ENCODE peak calls at places on chromosomes 3 and 15, in five cellular contexts. One of them, this sample, is unnamed.

GRCh38 chr15:62209821-62210220 is 44.7 kb upstream of the C2CD4B start:
- DNase-seq in B cell: no peak
- DNase-seq in psoas muscle: no peak
- DNase-seq in CD8-positive, alpha-beta T cell: no peak
- DNase-seq in GM20000: no peak
- DNase-seq in this sample: no peak

GRCh38 chr15:59751552-59752413 is 62.7 kb upstream of the BNIP2 start:
- DNase-seq in B cell: peak; percentile 7
- DNase-seq in psoas muscle: no peak
- DNase-seq in CD8-positive, alpha-beta T cell: no peak
- DNase-seq in GM20000: no peak
- DNase-seq in this sample: no peak

GRCh38 chr15:39499701-39500100 is 81.2 kb upstream of the THBS1 start:
- DNase-seq in B cell: no peak
- DNase-seq in psoas muscle: no peak
- DNase-seq in CD8-positive, alpha-beta T cell: no peak
- DNase-seq in GM20000: no peak
- DNase-seq in this sample: no peak

GRCh38 chr15:70250208-70251201 is 152.8 kb upstream of the TLE3 start:
- DNase-seq in B cell: no peak
- DNase-seq in psoas muscle: no peak
- DNase-seq in CD8-positive, alpha-beta T cell: no peak
- DNase-seq in GM20000: no peak
- DNase-seq in this sample: no peak

GRCh38 chr15:78565951-78566774 is 843 bp downstream of the CHRNA5 start:
- DNase-seq in B cell: peak; percentile 26
- DNase-seq in psoas muscle: no peak
- DNase-seq in CD8-positive, alpha-beta T cell: no peak
- DNase-seq in GM20000: peak; percentile 51
- DNase-seq in this sample: no peak

GRCh38 chr3:194304186-194304917 is 46.8 kb downstream of the CPN2 start:
- DNase-seq in B cell: no peak
- DNase-seq in psoas muscle: no peak
- DNase-seq in CD8-positive, alpha-beta T cell: no peak
- DNase-seq in GM20000: no peak
- DNase-seq in this sample: no peak

GRCh38 chr3:45367451-45367850 is 20.9 kb upstream of the LARS2 start:
- DNase-seq in B cell: no peak
- DNase-seq in psoas muscle: no peak
- DNase-seq in CD8-positive, alpha-beta T cell: no peak
- DNase-seq in GM20000: no peak
- DNase-seq in this sample: no peak

GRCh38 chr15:95284933-95285401 is 1045.5 kb upstream of the NR2F2 start:
- DNase-seq in B cell: no peak
- DNase-seq in psoas muscle: no peak
- DNase-seq in CD8-positive, alpha-beta T cell: no peak
- DNase-seq in GM20000: no peak
- DNase-seq in this sample: no peak

GRCh38 chr15:92880796-92881569 is 19.1 kb upstream of the CHD2 start:
- DNase-seq in B cell: no peak
- DNase-seq in psoas muscle: no peak
- DNase-seq in CD8-positive, alpha-beta T cell: no peak
- DNase-seq in GM20000: no peak
- DNase-seq in this sample: no peak

GRCh38 chr15:51828621-51829359 is 663 bp upstream of the TMOD3 start:
- DNase-seq in B cell: no peak
- DNase-seq in psoas muscle: no peak
- DNase-seq in CD8-positive, alpha-beta T cell: no peak
- DNase-seq in GM20000: no peak
- DNase-seq in this sample: no peak

GRCh38 chr15:90336705-90337141 is 15.4 kb upstream of the ZNF774 start:
- DNase-seq in B cell: peak; percentile 20
- DNase-seq in psoas muscle: no peak
- DNase-seq in CD8-positive, alpha-beta T cell: no peak
- DNase-seq in GM20000: peak; percentile 42
- DNase-seq in this sample: no peak

GRCh38 chr3:179474480-179474879 is 23.2 kb upstream of the GNB4 start:
- DNase-seq in B cell: no peak
- DNase-seq in psoas muscle: no peak
- DNase-seq in CD8-positive, alpha-beta T cell: no peak
- DNase-seq in GM20000: no peak
- DNase-seq in this sample: no peak

GRCh38 chr3:141250828-141251227 is 19.2 kb downstream of the PXYLP1 start:
- DNase-seq in B cell: no peak
- DNase-seq in psoas muscle: no peak
- DNase-seq in CD8-positive, alpha-beta T cell: no peak
- DNase-seq in GM20000: no peak
- DNase-seq in this sample: no peak

GRCh38 chr3:122298239-122298638 is 26.8 kb upstream of the CSTA start:
- DNase-seq in B cell: peak; percentile 9
- DNase-seq in psoas muscle: no peak
- DNase-seq in CD8-positive, alpha-beta T cell: no peak
- DNase-seq in GM20000: peak; percentile 44
- DNase-seq in this sample: peak; percentile 86

DNA sequence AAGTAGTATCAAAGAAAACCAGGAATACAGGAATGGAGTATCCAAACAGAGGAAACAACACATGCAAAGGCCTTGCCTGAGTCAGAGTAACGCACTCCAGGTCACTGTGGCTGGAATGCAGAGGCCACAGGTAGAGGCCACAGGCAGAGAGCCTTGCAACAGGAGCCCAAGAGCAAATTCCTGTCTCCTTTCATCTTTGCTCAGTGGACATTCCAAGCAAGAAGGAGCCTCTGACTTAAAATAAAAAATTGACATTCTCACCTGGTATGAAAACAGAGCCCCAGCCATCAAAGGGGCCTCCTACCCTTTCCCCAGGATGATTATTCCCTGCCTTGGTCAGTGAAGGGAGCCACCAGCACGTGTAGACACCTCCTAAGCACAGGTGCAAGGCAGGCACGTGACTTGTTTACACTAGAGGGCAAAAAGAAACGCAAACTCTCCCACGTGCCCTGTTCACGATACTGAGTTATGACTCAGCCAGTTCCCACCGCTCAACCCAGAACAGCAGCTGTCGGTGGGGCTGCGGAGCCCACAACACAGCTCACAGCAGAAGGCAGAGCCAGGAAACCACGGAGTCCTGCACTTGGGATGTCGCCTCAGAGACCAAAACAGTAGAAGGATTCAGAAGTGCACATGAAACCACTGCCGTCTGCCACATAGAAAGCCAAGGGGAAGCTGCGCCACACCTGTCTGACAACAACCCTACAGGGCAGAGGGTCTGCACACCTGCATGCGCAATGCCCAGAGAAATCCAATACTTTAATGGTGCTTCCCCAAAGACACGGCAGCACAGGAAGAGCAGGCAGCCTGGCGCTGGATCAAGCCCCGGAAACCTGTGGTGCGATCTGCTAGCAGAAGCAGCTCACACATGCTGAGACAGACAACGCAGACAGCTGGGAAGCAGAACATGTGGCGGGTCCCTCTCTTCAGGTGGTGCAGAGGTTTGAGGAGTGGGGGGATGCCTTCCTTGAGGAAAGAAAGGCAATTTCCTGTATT is 52.1 kb downstream of the ITGB5 start:
- DNase-seq in B cell: peak; percentile 17
- DNase-seq in psoas muscle: peak; percentile 51
- DNase-seq in CD8-positive, alpha-beta T cell: peak; percentile 45
- DNase-seq in GM20000: peak; percentile 64
- DNase-seq in this sample: peak; percentile 90
- TF ChIP-seq CTCF in B cell: no peak
- TF ChIP-seq CTCF in psoas muscle: no peak
- TF ChIP-seq CTCF in CD8-positive, alpha-beta T cell: no peak
- TF ChIP-seq CTCF in GM20000: no peak
- TF ChIP-seq CTCF in this sample: peak; percentile 52

DNA sequence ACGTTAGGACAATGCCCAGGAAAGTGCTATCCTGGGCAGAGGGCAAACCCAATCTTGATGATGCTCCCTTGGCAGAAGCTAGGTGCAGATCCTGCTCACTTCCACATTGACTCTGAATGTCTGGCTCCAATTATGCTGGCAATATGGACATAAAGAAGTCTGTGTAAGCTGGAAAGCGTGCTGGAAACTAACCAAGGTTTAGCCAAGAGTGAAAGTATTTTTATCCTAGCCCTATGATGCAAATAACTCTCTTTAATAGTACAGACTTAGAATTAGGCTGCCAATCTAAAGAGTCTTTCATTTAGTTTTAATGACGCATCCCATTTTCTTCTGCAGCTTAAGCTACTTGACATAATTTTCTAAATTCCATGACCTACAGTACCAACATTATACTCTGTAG is 571.8 kb downstream of the TUSC7 start:
- DNase-seq in B cell: no peak
- DNase-seq in psoas muscle: no peak
- DNase-seq in CD8-positive, alpha-beta T cell: no peak
- DNase-seq in GM20000: no peak
- DNase-seq in this sample: no peak
- TF ChIP-seq CTCF in B cell: no peak
- TF ChIP-seq CTCF in psoas muscle: no peak
- TF ChIP-seq CTCF in CD8-positive, alpha-beta T cell: no peak
- TF ChIP-seq CTCF in GM20000: no peak
- TF ChIP-seq CTCF in this sample: no peak

DNA sequence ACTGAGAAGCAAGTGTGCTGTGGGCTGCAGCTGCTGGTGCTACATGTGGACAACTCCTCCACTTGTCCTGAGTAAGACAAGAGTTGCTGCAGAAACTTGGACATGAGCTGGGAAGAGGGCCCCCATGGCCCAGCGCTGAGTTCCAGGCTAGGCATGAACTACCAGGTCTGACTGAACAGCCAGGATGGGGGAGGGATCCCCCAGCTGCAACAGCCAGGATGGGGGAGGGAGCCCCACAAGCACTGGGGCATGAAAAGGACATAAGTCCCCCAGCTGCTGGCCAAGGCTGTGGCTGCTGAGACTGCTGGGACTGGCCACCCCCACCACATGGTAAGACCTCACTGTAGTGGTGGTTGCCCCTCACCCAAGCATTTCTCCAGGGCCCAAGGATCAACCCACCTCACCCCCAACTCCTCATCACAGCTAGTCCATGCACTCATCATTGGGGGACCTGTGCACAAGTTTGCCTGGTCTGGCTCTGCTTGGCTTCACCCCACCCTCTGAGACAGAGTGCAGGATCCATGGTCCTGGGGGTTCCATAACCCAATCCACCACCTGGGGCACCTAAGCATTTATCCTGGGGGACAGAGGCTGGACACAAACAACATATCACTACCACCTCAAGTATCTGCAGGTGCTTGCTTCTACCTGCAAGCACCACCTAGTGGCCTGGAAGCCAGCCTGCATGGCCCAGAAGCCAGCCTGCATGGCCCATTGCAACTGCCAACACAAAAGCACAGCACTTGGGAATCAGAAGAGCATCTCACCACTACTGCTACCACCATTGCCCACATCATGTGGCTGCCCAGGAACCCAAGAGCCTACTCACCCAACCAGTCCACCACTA is 84.5 kb upstream of the STT3B start:
- DNase-seq in B cell: peak; percentile 29
- DNase-seq in psoas muscle: no peak
- DNase-seq in CD8-positive, alpha-beta T cell: no peak
- DNase-seq in GM20000: no peak
- DNase-seq in this sample: no peak
- TF ChIP-seq CTCF in B cell: peak; percentile 16
- TF ChIP-seq CTCF in psoas muscle: no peak
- TF ChIP-seq CTCF in CD8-positive, alpha-beta T cell: no peak
- TF ChIP-seq CTCF in GM20000: peak; percentile 15
- TF ChIP-seq CTCF in this sample: peak; percentile 73

GRCh38 chr3:95168526-95168925 is 1105.7 kb downstream of the NSUN3 start:
- DNase-seq in B cell: no peak
- DNase-seq in psoas muscle: no peak
- DNase-seq in CD8-positive, alpha-beta T cell: no peak
- DNase-seq in GM20000: no peak
- DNase-seq in this sample: no peak

GRCh38 chr3:95172144-95172543 is 1109.3 kb downstream of the NSUN3 start:
- DNase-seq in B cell: no peak
- DNase-seq in psoas muscle: no peak
- DNase-seq in CD8-positive, alpha-beta T cell: no peak
- DNase-seq in GM20000: no peak
- DNase-seq in this sample: no peak

GRCh38 chr3:95167748-95168147 is 1104.9 kb downstream of the NSUN3 start:
- DNase-seq in B cell: no peak
- DNase-seq in psoas muscle: no peak
- DNase-seq in CD8-positive, alpha-beta T cell: no peak
- DNase-seq in GM20000: no peak
- DNase-seq in this sample: no peak

GRCh38 chr3:95177096-95177495 is 1114.2 kb downstream of the NSUN3 start:
- DNase-seq in B cell: no peak
- DNase-seq in psoas muscle: no peak
- DNase-seq in CD8-positive, alpha-beta T cell: no peak
- DNase-seq in GM20000: no peak
- DNase-seq in this sample: peak; percentile 3

DNA sequence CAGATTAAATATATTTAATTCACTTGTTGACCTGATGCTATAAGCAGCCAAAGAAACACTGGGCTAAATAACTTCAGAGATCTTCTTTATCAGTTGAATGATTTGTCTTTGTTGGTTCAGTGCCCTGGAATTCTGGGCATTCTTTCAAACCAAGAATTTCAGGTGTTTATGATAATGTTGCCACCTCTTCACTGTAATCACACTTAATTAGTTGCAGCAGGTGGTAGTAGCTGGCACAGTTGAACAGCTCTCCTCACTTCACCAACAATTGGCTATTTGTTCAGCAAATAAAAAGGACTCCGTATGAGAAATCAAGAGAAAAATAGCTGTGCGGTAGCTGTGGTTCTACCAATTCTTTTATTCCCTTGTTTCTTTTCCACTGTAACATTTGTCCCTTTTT is 1109.7 kb downstream of the NSUN3 start:
- DNase-seq in B cell: no peak
- DNase-seq in psoas muscle: no peak
- DNase-seq in CD8-positive, alpha-beta T cell: no peak
- DNase-seq in GM20000: no peak
- DNase-seq in this sample: no peak
- TF ChIP-seq CTCF in B cell: no peak
- TF ChIP-seq CTCF in psoas muscle: no peak
- TF ChIP-seq CTCF in CD8-positive, alpha-beta T cell: no peak
- TF ChIP-seq CTCF in GM20000: no peak
- TF ChIP-seq CTCF in this sample: no peak

DNA sequence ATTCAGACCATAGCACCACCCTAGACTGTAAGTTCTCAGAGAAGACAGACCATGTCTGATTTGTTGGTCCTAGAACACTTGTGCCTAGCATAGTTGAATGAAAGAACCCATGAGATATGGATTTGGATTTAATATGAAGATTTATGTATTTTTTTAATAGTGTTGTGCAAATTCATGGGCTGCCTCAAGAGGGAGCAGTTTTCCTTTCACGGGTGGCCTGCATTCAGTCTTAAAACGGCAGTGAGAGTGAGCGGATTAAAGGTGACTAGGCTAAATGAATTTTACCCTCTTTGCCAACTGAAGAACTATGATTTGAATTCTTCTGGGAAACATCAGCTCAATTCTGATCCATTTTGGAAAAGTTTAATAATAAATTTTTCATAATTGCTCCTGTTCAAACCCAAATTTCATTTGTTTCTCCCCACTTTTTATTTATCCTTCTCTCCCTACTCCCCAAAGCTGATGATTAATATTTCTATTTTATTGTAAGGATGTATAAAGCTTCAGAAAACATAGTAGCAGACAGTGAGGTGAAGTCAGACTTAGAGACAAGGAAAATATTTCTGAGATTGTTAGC is 67.3 kb downstream of the MORC1 start:
- DNase-seq in B cell: peak; percentile 30
- DNase-seq in psoas muscle: no peak
- DNase-seq in CD8-positive, alpha-beta T cell: no peak
- DNase-seq in GM20000: peak; percentile 35
- DNase-seq in this sample: no peak
- TF ChIP-seq CTCF in B cell: peak; percentile 70
- TF ChIP-seq CTCF in psoas muscle: peak; percentile 17
- TF ChIP-seq CTCF in CD8-positive, alpha-beta T cell: peak; percentile 41
- TF ChIP-seq CTCF in GM20000: peak; percentile 52
- TF ChIP-seq CTCF in this sample: peak; percentile 64

This sample was measured in GM12878.